ENCODE peak calls at places on chromosomes 2 and 18, in six cellular contexts. C is stromal cell of bone marrow, Q is Peyer's patch, O is putamen, W is head of caudate nucleus, Z is C1 segment of cervical spinal cord. B is an unnamed sample.

GRCh38 chr2:105125920-105126319 is 88.1 kb downstream of the MRPS9 start:
- DNase-seq in C (no peak), Q (no peak), O (no peak), W (no peak), Z (no peak), B (no peak)

GRCh38 chr2:237475704-237476107 is 11.3 kb upstream of the MLPH start:
- DNase-seq in C (no peak), Q (no peak), O (no peak), W (no peak), Z (no peak), B (no peak)

GRCh38 chr18:13218376-13219011 is at the start of gene LDLRAD4:
- DNase-seq in C (no peak), Q (no peak), O (peak), W (peak), Z (peak), B (no peak)

GRCh38 chr2:11357428-11357972 is 13.1 kb upstream of the ROCK2 start:
- DNase-seq in C (no peak), Q (no peak), O (no peak), W (no peak), Z (no peak), B (no peak)

GRCh38 chr2:29228947-29229346 is 113.7 kb downstream of the CLIP4 start:
- DNase-seq in C (no peak), Q (no peak), O (no peak), W (no peak), Z (no peak), B (no peak)

GRCh38 chr2:23789012-23789411 is 137.9 kb downstream of the ATAD2B start:
- DNase-seq in C (no peak), Q (no peak), O (no peak), W (no peak), Z (no peak), B (no peak)

GRCh38 chr2:70901235-70902066 is 34.2 kb upstream of the ATP6V1B1 start:
- DNase-seq in C (no peak), Q (no peak), O (no peak), W (no peak), Z (no peak), B (no peak)

GRCh38 chr2:120367649-120368048 is 21.7 kb downstream of the INHBB start:
- DNase-seq in C (no peak), Q (no peak), O (no peak), W (no peak), Z (no peak), B (no peak)

GRCh38 chr2:173048901-173049661 is 26.6 kb upstream of the MAP3K20 start:
- DNase-seq in C (peak), Q (peak), O (no peak), W (no peak), Z (no peak), B (no peak)

GRCh38 chr18:12028040-12028628 is 46.8 kb downstream of the IMPA2 start:
- DNase-seq in C (no peak), Q (no peak), O (no peak), W (no peak), Z (no peak), B (no peak)

GRCh38 chr2:111537078-111537620 is 346.8 kb downstream of the ANAPC1 start:
- DNase-seq in C (no peak), Q (no peak), O (no peak), W (no peak), Z (no peak), B (no peak)

GRCh38 chr2:86621290-86621943 is 2.2 kb downstream of the RNF103 start:
- DNase-seq in C (no peak), Q (no peak), O (no peak), W (no peak), Z (no peak), B (no peak)

GRCh38 chr2:203730076-203730729 is 23.8 kb downstream of the CD28 start:
- DNase-seq in C (peak), Q (no peak), O (no peak), W (no peak), Z (no peak), B (no peak)

GRCh38 chr2:189522435-189523151 is 58.0 kb downstream of the SLC40A1 start:
- DNase-seq in C (no peak), Q (no peak), O (no peak), W (no peak), Z (no peak), B (no peak)

B was measured in K562.